ENCODE peak calls at places on chromosomes 3 and 15, in seven cellular contexts. B is breast epithelium, F is transverse colon, P is endothelial cell of umbilical vein, D is prostate gland, G is spleen, N is HCT116. C is an unnamed sample.

GRCh38 chr3:60698117-60698516 is 553.1 kb downstream of the FHIT start:
- DNase-seq in B (no peak), G (no peak), D (no peak), P (no peak), F (no peak), N (no peak), C (no peak)

GRCh38 chr3:148146947-148147346 is 550.8 kb upstream of the AGTR1 start:
- DNase-seq in F (no peak), D (no peak), B (no peak), G (no peak), N (no peak), P (no peak), C (no peak)

GRCh38 chr3:152558386-152558785 is 276.5 kb upstream of the P2RY1 start:
- DNase-seq in F (no peak), D (no peak), G (no peak), P (no peak), N (no peak), B (no peak), C (no peak)

GRCh38 chr3:23830869-23831484 is 25.2 kb downstream of the UBE2E1 start:
- DNase-seq in D (no peak), B (no peak), N (no peak), G (no peak), F (no peak), P (no peak), C (no peak)

GRCh38 chr15:37246065-37246464 is 145.7 kb upstream of the MEIS2 start:
- DNase-seq in P (no peak), D (no peak), N (no peak), G (no peak), B (no peak), F (no peak), C (no peak)

GRCh38 chr15:99967841-99968371 is 234.7 kb upstream of the LYSMD4 start:
- DNase-seq in P (no peak), F (no peak), G (peak; percentile 36), B (peak; percentile 37), N (no peak), D (peak; percentile 16), C (peak; percentile 27)

GRCh38 chr3:123652346-123652984 is 67.6 kb upstream of the HACD2 start:
- DNase-seq in F (peak; percentile 84), B (peak; percentile 72), D (peak; percentile 71), P (peak; percentile 75), G (peak; percentile 87), N (peak; percentile 18), C (peak; percentile 91)

GRCh38 chr15:39134282-39134681 is 446.6 kb upstream of the THBS1 start:
- DNase-seq in P (no peak), B (no peak), G (no peak), D (no peak), N (no peak), F (no peak), C (no peak)

GRCh38 chr15:89825264-89825940 is 10.8 kb upstream of the ANPEP start:
- DNase-seq in B (no peak), P (no peak), N (no peak), G (no peak), F (no peak), D (no peak), C (no peak)

GRCh38 chr3:58629629-58630028 is 36.9 kb downstream of the FAM3D start:
- DNase-seq in G (no peak), F (no peak), N (no peak), P (no peak), B (no peak), D (no peak), C (no peak)

GRCh38 chr3:58627580-58627894 is 39.0 kb downstream of the FAM3D start:
- DNase-seq in D (peak; percentile 39), G (no peak), B (no peak), P (peak; percentile 58), N (no peak), F (no peak), C (no peak)

GRCh38 chr3:58627941-58628340 is 38.6 kb downstream of the FAM3D start:
- DNase-seq in N (no peak), P (peak; percentile 35), D (no peak), G (no peak), F (no peak), B (no peak), C (no peak)

GRCh38 chr3:58630081-58630709 is 36.4 kb downstream of the FAM3D start:
- DNase-seq in D (peak; percentile 63), G (no peak), B (peak; percentile 61), F (peak; percentile 78), N (peak; percentile 29), P (peak; percentile 62), C (peak; percentile 75)

GRCh38 chr3:58628823-58629562 is 37.6 kb downstream of the FAM3D start:
- DNase-seq in G (no peak), N (no peak), B (no peak), F (peak; percentile 52), P (peak; percentile 98), D (peak; percentile 39), C (no peak)
- TF ChIP-seq POLR2AphosphoS5 in G (peak; percentile 18), N (no peak), B (no peak), F (peak; percentile 78), P (peak; percentile 82), D (peak; percentile 75), C (peak; percentile 32)

DNA sequence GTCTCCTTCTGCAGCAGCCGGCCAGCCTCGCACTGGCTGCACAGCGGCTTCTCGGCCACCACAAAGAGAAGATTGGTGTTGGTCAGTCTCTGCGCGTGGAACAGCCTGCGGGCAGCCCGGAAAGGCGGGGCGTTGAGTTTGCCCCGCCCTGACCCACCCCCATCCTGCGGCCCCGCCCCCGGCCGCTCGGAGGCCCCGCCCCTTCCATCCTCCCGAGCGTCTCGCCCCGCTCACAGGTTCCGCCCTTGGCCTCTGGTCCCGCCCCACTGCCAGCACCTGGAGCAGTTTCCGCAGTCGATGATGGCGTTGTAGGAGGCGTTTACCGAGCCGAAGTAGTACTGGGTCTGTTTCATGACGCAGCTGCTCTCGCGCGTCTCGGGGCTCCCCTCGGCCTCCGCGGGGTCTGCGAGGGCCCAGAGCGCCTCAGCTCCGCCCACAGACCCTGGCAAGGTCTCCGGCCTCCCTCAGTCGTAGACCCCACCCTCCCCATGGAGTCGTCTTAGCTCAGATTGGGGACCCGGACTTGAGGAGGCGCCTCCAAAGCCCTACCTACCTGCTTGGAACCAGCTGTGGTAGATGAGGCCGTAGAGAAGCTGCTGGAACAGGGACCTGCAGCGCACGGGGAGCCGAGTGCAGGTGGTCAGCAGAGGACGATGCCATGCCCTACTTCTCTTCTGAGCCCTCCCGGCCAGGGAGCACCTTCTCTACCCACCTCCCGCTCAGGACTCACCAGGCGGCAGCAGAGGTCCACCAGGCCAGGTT is 5.9 kb upstream of the TMEM115 start:
- DNase-seq in F (peak; percentile 96), N (peak; percentile 70), P (peak; percentile 67), D (peak; percentile 91), B (peak; percentile 90), G (peak; percentile 98), C (peak; percentile 93)
- TF ChIP-seq POLR2A in F (peak; percentile 84), N (no peak), P (no peak), D (peak; percentile 85), B (no peak), G (peak; percentile 25), C (no peak)

GRCh38 chr3:133572158-133573053 is 1.1 kb upstream of the CDV3 start:
- DNase-seq in N (no peak), D (no peak), B (no peak), P (no peak), G (peak; percentile 85), F (peak; percentile 19), C (no peak)

GRCh38 chr3:133574260-133574881 is 885 bp downstream of the CDV3 start:
- DNase-seq in F (peak; percentile 80), P (peak; percentile 75), G (peak; percentile 96), B (peak; percentile 63), D (peak; percentile 53), N (no peak), C (peak; percentile 84)

GRCh38 chr3:133575121-133575520 is 1.6 kb downstream of the CDV3 start:
- DNase-seq in N (no peak), B (no peak), P (peak; percentile 21), G (no peak), D (no peak), F (no peak), C (no peak)

GRCh38 chr3:133573629-133574194 is at the start of gene CDV3:
- DNase-seq in F (no peak), P (no peak), D (no peak), N (no peak), G (no peak), B (no peak), C (no peak)

DNA sequence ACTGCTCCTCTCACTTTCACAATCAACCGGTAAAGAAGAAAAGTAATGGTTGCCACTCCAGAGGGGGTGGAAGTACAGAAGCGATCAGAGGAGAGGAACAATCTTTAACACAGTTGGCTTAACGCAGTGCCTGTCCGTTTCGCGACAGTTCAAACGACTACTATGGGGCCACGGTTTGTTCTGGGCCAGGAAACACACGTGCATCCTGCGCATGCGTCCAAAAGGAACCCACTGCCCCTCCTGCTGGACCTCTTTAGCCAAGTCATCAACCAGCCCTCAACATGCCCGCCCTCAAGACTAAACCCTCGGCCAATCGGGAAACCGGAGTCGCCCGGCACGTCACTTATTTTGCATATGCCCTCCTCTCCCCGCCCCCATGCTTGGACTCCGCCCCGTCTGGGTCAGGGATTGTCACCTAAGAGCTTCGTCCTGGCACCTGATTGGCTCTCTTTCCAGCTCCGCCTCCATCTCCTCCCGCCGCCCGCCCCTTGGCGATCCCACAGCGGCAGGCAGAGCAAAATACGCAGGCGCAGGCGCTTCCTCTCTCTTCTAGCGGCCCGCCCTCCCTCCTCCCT is 345 bp upstream of the CDV3 start:
- DNase-seq in D (peak; percentile 100), N (peak; percentile 100), P (peak; percentile 100), B (peak; percentile 100), F (peak; percentile 100), G (peak; percentile 100), C (peak; percentile 100)
- TF ChIP-seq POLR2AphosphoS5 in D (peak; percentile 86), N (peak; percentile 87), P (peak; percentile 53), B (peak; percentile 67), F (peak; percentile 64), G (no peak), C (peak; percentile 60)

GRCh38 chr3:42012935-42013651 is 51.2 kb upstream of the ULK4 start:
- DNase-seq in F (peak; percentile 86), G (peak; percentile 97), B (peak; percentile 57), N (peak; percentile 18), D (peak; percentile 58), P (peak; percentile 72), C (peak; percentile 85)

GRCh38 chr3:42012378-42012934 is 50.6 kb upstream of the ULK4 start:
- DNase-seq in B (no peak), N (no peak), G (no peak), D (no peak), F (no peak), P (no peak), C (no peak)

GRCh38 chr3:42014443-42014945 is 52.6 kb upstream of the ULK4 start:
- DNase-seq in F (peak; percentile 26), D (no peak), N (no peak), P (peak; percentile 57), B (no peak), G (no peak), C (no peak)

GRCh38 chr3:42013652-42014442 is 51.9 kb upstream of the ULK4 start:
- DNase-seq in N (no peak), P (no peak), F (peak; percentile 55), G (peak; percentile 92), D (no peak), B (no peak), C (peak; percentile 77)

DNA sequence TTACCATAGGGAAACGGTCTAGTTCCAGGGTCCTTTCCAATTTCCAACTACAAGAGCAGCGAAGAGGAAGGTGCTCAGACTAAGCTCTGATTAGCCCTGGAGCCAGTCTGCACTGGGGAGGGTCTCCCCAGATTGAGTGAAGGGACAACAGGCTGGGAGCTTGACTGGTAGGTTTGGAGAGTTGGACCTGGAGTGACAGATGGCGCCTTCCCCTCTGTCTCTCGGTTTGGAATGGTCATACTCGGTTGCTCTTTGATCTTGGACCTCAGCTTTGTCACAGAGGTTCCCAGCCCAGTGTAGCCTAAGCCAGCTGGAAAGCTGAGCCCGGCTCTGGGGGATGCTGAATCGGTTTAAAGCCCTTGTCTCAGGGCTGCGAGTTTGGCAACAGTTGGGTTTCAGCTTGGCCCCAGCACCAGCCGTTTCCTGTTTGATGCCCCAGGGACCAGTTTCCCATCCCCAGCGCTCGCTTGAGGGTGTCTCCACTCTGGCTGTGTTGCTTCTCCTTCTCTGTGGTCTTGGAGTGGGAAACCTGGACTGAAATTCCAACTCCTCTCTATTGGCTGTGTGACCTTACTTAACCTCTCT is 53.1 kb upstream of the ULK4 start:
- DNase-seq in P (peak; percentile 66), G (peak; percentile 87), D (no peak), B (no peak), F (peak; percentile 55), N (no peak), C (peak; percentile 83)
- TF ChIP-seq POLR2A in P (no peak), G (peak; percentile 22), D (no peak), B (no peak), F (no peak), N (no peak), C (no peak)

C was measured in sigmoid colon.